ENCODE peak calls at places on chromosomes 12 and 14, in nine cellular contexts. One of them, this sample, is unnamed.

GRCh38 chr14:82710257-82710841 is 1176.7 kb upstream of the SEL1L start:
- DNase-seq in gastrocnemius medialis: no peak
- DNase-seq in RWPE1: peak
- DNase-seq in fibroblast of lung: peak
- DNase-seq in cardiac muscle cell: peak
- DNase-seq in stomach: peak
- DNase-seq in H9: peak
- DNase-seq in right cardiac atrium: no peak
- DNase-seq in GM23248: peak
- DNase-seq in this sample: no peak

GRCh38 chr12:128078311-128078851 is 188.6 kb upstream of the TMEM132C start:
- DNase-seq in gastrocnemius medialis: no peak
- DNase-seq in RWPE1: no peak
- DNase-seq in fibroblast of lung: peak
- DNase-seq in cardiac muscle cell: no peak
- DNase-seq in stomach: no peak
- DNase-seq in H9: no peak
- DNase-seq in right cardiac atrium: no peak
- DNase-seq in GM23248: peak
- DNase-seq in this sample: no peak

GRCh38 chr14:31357279-31357678 is 63.1 kb downstream of the HEATR5A start:
- DNase-seq in gastrocnemius medialis: no peak
- DNase-seq in RWPE1: no peak
- DNase-seq in fibroblast of lung: no peak
- DNase-seq in cardiac muscle cell: no peak
- DNase-seq in stomach: no peak
- DNase-seq in H9: no peak
- DNase-seq in right cardiac atrium: no peak
- DNase-seq in GM23248: peak
- DNase-seq in this sample: no peak

GRCh38 chr12:118034429-118035193 is 18.1 kb downstream of the RFC5 start:
- DNase-seq in gastrocnemius medialis: no peak
- DNase-seq in RWPE1: peak
- DNase-seq in fibroblast of lung: peak
- DNase-seq in cardiac muscle cell: peak
- DNase-seq in stomach: no peak
- DNase-seq in H9: peak
- DNase-seq in right cardiac atrium: no peak
- DNase-seq in GM23248: peak
- DNase-seq in this sample: no peak

GRCh38 chr12:43893670-43894069 is 57.8 kb downstream of the TMEM117 start:
- DNase-seq in gastrocnemius medialis: peak
- DNase-seq in RWPE1: no peak
- DNase-seq in fibroblast of lung: peak
- DNase-seq in cardiac muscle cell: no peak
- DNase-seq in stomach: no peak
- DNase-seq in H9: no peak
- DNase-seq in right cardiac atrium: no peak
- DNase-seq in GM23248: peak
- DNase-seq in this sample: no peak

GRCh38 chr14:52706286-52706685 is 714 bp upstream of the PSMC6 start:
- DNase-seq in gastrocnemius medialis: no peak
- DNase-seq in RWPE1: no peak
- DNase-seq in fibroblast of lung: peak
- DNase-seq in cardiac muscle cell: no peak
- DNase-seq in stomach: no peak
- DNase-seq in H9: no peak
- DNase-seq in right cardiac atrium: no peak
- DNase-seq in GM23248: no peak
- DNase-seq in this sample: no peak

GRCh38 chr12:34393086-34393820 is 371.0 kb downstream of the ALG10 start:
- DNase-seq in gastrocnemius medialis: no peak
- DNase-seq in RWPE1: no peak
- DNase-seq in fibroblast of lung: no peak
- DNase-seq in cardiac muscle cell: no peak
- DNase-seq in stomach: peak
- DNase-seq in H9: peak
- DNase-seq in right cardiac atrium: peak
- DNase-seq in GM23248: no peak
- DNase-seq in this sample: peak

GRCh38 chr12:57724003-57724935 is 14.3 kb downstream of the AGAP2 start:
- DNase-seq in gastrocnemius medialis: no peak
- DNase-seq in RWPE1: no peak
- DNase-seq in fibroblast of lung: no peak
- DNase-seq in cardiac muscle cell: no peak
- DNase-seq in stomach: no peak
- DNase-seq in H9: no peak
- DNase-seq in right cardiac atrium: no peak
- DNase-seq in GM23248: no peak
- DNase-seq in this sample: no peak

GRCh38 chr12:119036878-119037493 is 55.6 kb downstream of the SRRM4 start:
- DNase-seq in gastrocnemius medialis: no peak
- DNase-seq in RWPE1: no peak
- DNase-seq in fibroblast of lung: no peak
- DNase-seq in cardiac muscle cell: peak
- DNase-seq in stomach: peak
- DNase-seq in H9: peak
- DNase-seq in right cardiac atrium: no peak
- DNase-seq in GM23248: peak
- DNase-seq in this sample: no peak

GRCh38 chr14:70706177-70706576 is 64.5 kb downstream of the TTC9 start:
- DNase-seq in gastrocnemius medialis: no peak
- DNase-seq in RWPE1: no peak
- DNase-seq in fibroblast of lung: no peak
- DNase-seq in cardiac muscle cell: peak
- DNase-seq in stomach: no peak
- DNase-seq in H9: no peak
- DNase-seq in right cardiac atrium: no peak
- DNase-seq in GM23248: no peak
- DNase-seq in this sample: no peak

GRCh38 chr14:103623308-103623707 is 5.7 kb upstream of the KLC1 start:
- DNase-seq in gastrocnemius medialis: no peak
- DNase-seq in RWPE1: no peak
- DNase-seq in fibroblast of lung: no peak
- DNase-seq in cardiac muscle cell: no peak
- DNase-seq in stomach: no peak
- DNase-seq in H9: no peak
- DNase-seq in right cardiac atrium: no peak
- DNase-seq in GM23248: no peak
- DNase-seq in this sample: no peak

GRCh38 chr12:65414526-65414925 is 136.0 kb downstream of the MSRB3 start:
- DNase-seq in gastrocnemius medialis: no peak
- DNase-seq in RWPE1: no peak
- DNase-seq in fibroblast of lung: no peak
- DNase-seq in cardiac muscle cell: no peak
- DNase-seq in stomach: no peak
- DNase-seq in H9: no peak
- DNase-seq in right cardiac atrium: no peak
- DNase-seq in GM23248: peak
- DNase-seq in this sample: no peak

GRCh38 chr14:76480426-76480825 is 104.5 kb downstream of the ESRRB start:
- DNase-seq in gastrocnemius medialis: no peak
- DNase-seq in RWPE1: no peak
- DNase-seq in fibroblast of lung: no peak
- DNase-seq in cardiac muscle cell: no peak
- DNase-seq in stomach: no peak
- DNase-seq in H9: no peak
- DNase-seq in right cardiac atrium: no peak
- DNase-seq in GM23248: no peak
- DNase-seq in this sample: no peak

GRCh38 chr14:103539056-103539825 is 10.2 kb downstream of the TRMT61A start:
- DNase-seq in gastrocnemius medialis: no peak
- DNase-seq in RWPE1: no peak
- DNase-seq in fibroblast of lung: no peak
- DNase-seq in cardiac muscle cell: no peak
- DNase-seq in stomach: no peak
- DNase-seq in H9: no peak
- DNase-seq in right cardiac atrium: peak
- DNase-seq in GM23248: no peak
- DNase-seq in this sample: peak

GRCh38 chr12:52185400-52185967 is 6.3 kb downstream of the KRT80 start:
- DNase-seq in gastrocnemius medialis: no peak
- DNase-seq in RWPE1: no peak
- DNase-seq in fibroblast of lung: no peak
- DNase-seq in cardiac muscle cell: no peak
- DNase-seq in stomach: no peak
- DNase-seq in H9: no peak
- DNase-seq in right cardiac atrium: no peak
- DNase-seq in GM23248: no peak
- DNase-seq in this sample: no peak

GRCh38 chr14:24068711-24069410 is 2.5 kb upstream of the CPNE6 start:
- DNase-seq in gastrocnemius medialis: no peak
- DNase-seq in RWPE1: no peak
- DNase-seq in fibroblast of lung: no peak
- DNase-seq in cardiac muscle cell: no peak
- DNase-seq in stomach: no peak
- DNase-seq in H9: no peak
- DNase-seq in right cardiac atrium: no peak
- DNase-seq in GM23248: no peak
- DNase-seq in this sample: no peak

GRCh38 chr14:93970589-93970966 is 5.8 kb downstream of the ASB2 start:
- DNase-seq in gastrocnemius medialis: no peak
- DNase-seq in RWPE1: peak
- DNase-seq in fibroblast of lung: no peak
- DNase-seq in cardiac muscle cell: no peak
- DNase-seq in stomach: peak
- DNase-seq in H9: no peak
- DNase-seq in right cardiac atrium: no peak
- DNase-seq in GM23248: peak
- DNase-seq in this sample: no peak

GRCh38 chr12:3004655-3005565 is 45.7 kb downstream of the TEAD4 start:
- DNase-seq in gastrocnemius medialis: no peak
- DNase-seq in RWPE1: peak
- DNase-seq in fibroblast of lung: no peak
- DNase-seq in cardiac muscle cell: peak
- DNase-seq in stomach: no peak
- DNase-seq in H9: no peak
- DNase-seq in right cardiac atrium: no peak
- DNase-seq in GM23248: peak
- DNase-seq in this sample: peak

GRCh38 chr12:124940393-124941169 is 26.1 kb upstream of the UBC start:
- DNase-seq in gastrocnemius medialis: peak
- DNase-seq in RWPE1: peak
- DNase-seq in fibroblast of lung: peak
- DNase-seq in cardiac muscle cell: peak
- DNase-seq in stomach: peak
- DNase-seq in H9: peak
- DNase-seq in right cardiac atrium: peak
- DNase-seq in GM23248: peak
- DNase-seq in this sample: peak

GRCh38 chr12:129531004-129531403 is 372.8 kb downstream of the TMEM132D start:
- DNase-seq in gastrocnemius medialis: no peak
- DNase-seq in RWPE1: peak
- DNase-seq in fibroblast of lung: no peak
- DNase-seq in cardiac muscle cell: no peak
- DNase-seq in stomach: peak
- DNase-seq in H9: peak
- DNase-seq in right cardiac atrium: no peak
- DNase-seq in GM23248: no peak
- DNase-seq in this sample: no peak

GRCh38 chr12:52496590-52497071 is 3.6 kb upstream of the KRT6A start:
- DNase-seq in gastrocnemius medialis: no peak
- DNase-seq in RWPE1: peak
- DNase-seq in fibroblast of lung: peak
- DNase-seq in cardiac muscle cell: no peak
- DNase-seq in stomach: no peak
- DNase-seq in H9: peak
- DNase-seq in right cardiac atrium: no peak
- DNase-seq in GM23248: peak
- DNase-seq in this sample: no peak

GRCh38 chr12:21502164-21502496 is 541 bp downstream of the GOLT1B start:
- DNase-seq in gastrocnemius medialis: peak
- DNase-seq in RWPE1: peak
- DNase-seq in fibroblast of lung: peak
- DNase-seq in cardiac muscle cell: peak
- DNase-seq in stomach: peak
- DNase-seq in H9: no peak
- DNase-seq in right cardiac atrium: peak
- DNase-seq in GM23248: peak
- DNase-seq in this sample: no peak

GRCh38 chr12:54558311-54558710 is 8.9 kb downstream of the PDE1B start:
- DNase-seq in gastrocnemius medialis: no peak
- DNase-seq in RWPE1: no peak
- DNase-seq in fibroblast of lung: no peak
- DNase-seq in cardiac muscle cell: no peak
- DNase-seq in stomach: no peak
- DNase-seq in H9: no peak
- DNase-seq in right cardiac atrium: no peak
- DNase-seq in GM23248: no peak
- DNase-seq in this sample: no peak
- H3K27ac ChIP-seq in gastrocnemius medialis: no peak
- H3K27ac ChIP-seq in RWPE1: no peak
- H3K27ac ChIP-seq in fibroblast of lung: no peak
- H3K27ac ChIP-seq in cardiac muscle cell: no peak
- H3K27ac ChIP-seq in stomach: no peak
- H3K27ac ChIP-seq in H9: no peak
- H3K27ac ChIP-seq in right cardiac atrium: no peak
- H3K27ac ChIP-seq in GM23248: no peak
- H3K27ac ChIP-seq in this sample: no peak

GRCh38 chr14:101961746-101962502 is 2.4 kb upstream of the DYNC1H1 start:
- DNase-seq in gastrocnemius medialis: no peak
- DNase-seq in RWPE1: no peak
- DNase-seq in fibroblast of lung: no peak
- DNase-seq in cardiac muscle cell: no peak
- DNase-seq in stomach: no peak
- DNase-seq in H9: no peak
- DNase-seq in right cardiac atrium: peak
- DNase-seq in GM23248: no peak
- DNase-seq in this sample: no peak
- H3K27ac ChIP-seq in gastrocnemius medialis: peak
- H3K27ac ChIP-seq in RWPE1: peak
- H3K27ac ChIP-seq in fibroblast of lung: peak
- H3K27ac ChIP-seq in cardiac muscle cell: no peak
- H3K27ac ChIP-seq in stomach: peak
- H3K27ac ChIP-seq in H9: no peak
- H3K27ac ChIP-seq in right cardiac atrium: no peak
- H3K27ac ChIP-seq in GM23248: peak
- H3K27ac ChIP-seq in this sample: no peak

GRCh38 chr14:64388533-64389243 is 535 bp downstream of the MTHFD1 start:
- DNase-seq in gastrocnemius medialis: peak
- DNase-seq in RWPE1: peak
- DNase-seq in fibroblast of lung: peak
- DNase-seq in cardiac muscle cell: peak
- DNase-seq in stomach: peak
- DNase-seq in H9: no peak
- DNase-seq in right cardiac atrium: peak
- DNase-seq in GM23248: peak
- DNase-seq in this sample: no peak
- H3K27ac ChIP-seq in gastrocnemius medialis: peak
- H3K27ac ChIP-seq in RWPE1: peak
- H3K27ac ChIP-seq in fibroblast of lung: peak
- H3K27ac ChIP-seq in cardiac muscle cell: peak
- H3K27ac ChIP-seq in stomach: peak
- H3K27ac ChIP-seq in H9: peak
- H3K27ac ChIP-seq in right cardiac atrium: peak
- H3K27ac ChIP-seq in GM23248: peak
- H3K27ac ChIP-seq in this sample: peak

DNA sequence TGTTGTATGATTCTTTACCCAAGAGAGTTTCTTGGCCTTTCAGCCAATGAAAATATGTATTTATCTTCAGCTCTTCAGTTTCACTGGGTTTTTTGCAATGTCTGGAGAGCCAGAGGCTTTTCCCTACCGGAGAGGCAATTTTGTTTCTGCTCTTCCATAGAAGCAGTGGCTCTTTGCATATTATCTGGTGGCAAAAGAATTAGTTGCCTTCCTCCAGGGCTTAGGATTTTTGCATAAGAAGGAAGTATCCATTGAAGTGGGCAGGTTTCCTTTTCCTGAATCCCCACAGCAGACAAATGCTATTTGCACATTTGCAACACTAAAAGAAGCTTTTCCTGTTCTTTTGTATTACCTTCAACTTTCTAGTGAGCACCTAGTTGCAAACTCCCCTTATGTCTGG is 75.2 kb downstream of the NTS start:
- DNase-seq in gastrocnemius medialis: no peak
- DNase-seq in RWPE1: no peak
- DNase-seq in fibroblast of lung: no peak
- DNase-seq in cardiac muscle cell: no peak
- DNase-seq in stomach: no peak
- DNase-seq in H9: peak
- DNase-seq in right cardiac atrium: no peak
- DNase-seq in GM23248: no peak
- DNase-seq in this sample: no peak
- H3K27ac ChIP-seq in gastrocnemius medialis: no peak
- H3K27ac ChIP-seq in RWPE1: no peak
- H3K27ac ChIP-seq in fibroblast of lung: no peak
- H3K27ac ChIP-seq in cardiac muscle cell: no peak
- H3K27ac ChIP-seq in stomach: no peak
- H3K27ac ChIP-seq in H9: peak
- H3K27ac ChIP-seq in right cardiac atrium: no peak
- H3K27ac ChIP-seq in GM23248: no peak
- H3K27ac ChIP-seq in this sample: no peak